ENCODE peak calls at places on chromosomes 3 and 15, in four cellular contexts. One of them, this sample, is unnamed.

GRCh38 chr3:9105421-9105820 is 142.1 kb upstream of the RAD18 start:
- DNase-seq in left lung: no peak
- DNase-seq in uterus: no peak
- DNase-seq in CD8-positive, alpha-beta T cell: no peak
- DNase-seq in this sample: no peak

GRCh38 chr3:55880357-55880756 is 393.3 kb upstream of the WNT5A start:
- DNase-seq in left lung: no peak
- DNase-seq in uterus: no peak
- DNase-seq in CD8-positive, alpha-beta T cell: no peak
- DNase-seq in this sample: no peak

GRCh38 chr3:65833761-65834505 is 204.8 kb downstream of the MAGI1 start:
- DNase-seq in left lung: no peak
- DNase-seq in uterus: no peak
- DNase-seq in CD8-positive, alpha-beta T cell: no peak
- DNase-seq in this sample: no peak

GRCh38 chr3:54324069-54324468 is 201.7 kb downstream of the CACNA2D3 start:
- DNase-seq in left lung: no peak
- DNase-seq in uterus: no peak
- DNase-seq in CD8-positive, alpha-beta T cell: no peak
- DNase-seq in this sample: no peak

GRCh38 chr3:126005951-126006350 is 37.0 kb downstream of the ROPN1B start:
- DNase-seq in left lung: no peak
- DNase-seq in uterus: no peak
- DNase-seq in CD8-positive, alpha-beta T cell: no peak
- DNase-seq in this sample: no peak

GRCh38 chr3:172905480-172905850 is 154.9 kb downstream of the ECT2 start:
- DNase-seq in left lung: no peak
- DNase-seq in uterus: no peak
- DNase-seq in CD8-positive, alpha-beta T cell: no peak
- DNase-seq in this sample: no peak

GRCh38 chr15:29685156-29686078 is 136.9 kb downstream of the TJP1 start:
- DNase-seq in left lung: no peak
- DNase-seq in uterus: no peak
- DNase-seq in CD8-positive, alpha-beta T cell: no peak
- DNase-seq in this sample: no peak

GRCh38 chr3:112653881-112654300 is 12.9 kb upstream of the CCDC80 start:
- DNase-seq in left lung: no peak
- DNase-seq in uterus: peak; percentile 44
- DNase-seq in CD8-positive, alpha-beta T cell: no peak
- DNase-seq in this sample: no peak

GRCh38 chr15:42727740-42728355 is 9.1 kb downstream of the CDAN1 start:
- DNase-seq in left lung: peak; percentile 71
- DNase-seq in uterus: no peak
- DNase-seq in CD8-positive, alpha-beta T cell: no peak
- DNase-seq in this sample: no peak

GRCh38 chr15:53710906-53711305 is 48.6 kb downstream of the WDR72 start:
- DNase-seq in left lung: no peak
- DNase-seq in uterus: no peak
- DNase-seq in CD8-positive, alpha-beta T cell: no peak
- DNase-seq in this sample: no peak

GRCh38 chr3:104359546-104359945 is 1007.2 kb upstream of the ALCAM start:
- DNase-seq in left lung: no peak
- DNase-seq in uterus: no peak
- DNase-seq in CD8-positive, alpha-beta T cell: no peak
- DNase-seq in this sample: no peak

GRCh38 chr15:48052871-48053383 is 67.9 kb upstream of the SLC24A5 start:
- DNase-seq in left lung: no peak
- DNase-seq in uterus: no peak
- DNase-seq in CD8-positive, alpha-beta T cell: no peak
- DNase-seq in this sample: no peak

GRCh38 chr3:58116161-58116955 is 94.4 kb downstream of the DNASE1L3 start:
- DNase-seq in left lung: no peak
- DNase-seq in uterus: no peak
- DNase-seq in CD8-positive, alpha-beta T cell: peak; percentile 47
- DNase-seq in this sample: peak; percentile 57

GRCh38 chr3:50297896-50298725 is 1.1 kb downstream of the HYAL3 start:
- DNase-seq in left lung: no peak
- DNase-seq in uterus: no peak
- DNase-seq in CD8-positive, alpha-beta T cell: no peak
- DNase-seq in this sample: no peak

GRCh38 chr3:50297384-50297775 is 1.8 kb downstream of the HYAL3 start:
- DNase-seq in left lung: no peak
- DNase-seq in uterus: no peak
- DNase-seq in CD8-positive, alpha-beta T cell: no peak
- DNase-seq in this sample: no peak

GRCh38 chr3:50299638-50299928 is 378 bp upstream of the HYAL3 start:
- DNase-seq in left lung: no peak
- DNase-seq in uterus: no peak
- DNase-seq in CD8-positive, alpha-beta T cell: no peak
- DNase-seq in this sample: no peak

GRCh38 chr3:50299929-50300680 is 900 bp upstream of the HYAL3 start:
- DNase-seq in left lung: no peak
- DNase-seq in uterus: no peak
- DNase-seq in CD8-positive, alpha-beta T cell: no peak
- DNase-seq in this sample: no peak

GRCh38 chr3:50298836-50299637 is at the start of the genes HYAL3 and NAA80:
- DNase-seq in left lung: peak; percentile 100
- DNase-seq in uterus: peak; percentile 99
- DNase-seq in CD8-positive, alpha-beta T cell: peak; percentile 98
- DNase-seq in this sample: peak; percentile 98
- TF ChIP-seq CTCF in left lung: no peak
- TF ChIP-seq CTCF in uterus: peak; percentile 33
- TF ChIP-seq CTCF in CD8-positive, alpha-beta T cell: peak; percentile 53
- TF ChIP-seq CTCF in this sample: no peak

GRCh38 chr15:44157679-44158078 is 37.4 kb downstream of the FRMD5 start:
- DNase-seq in left lung: no peak
- DNase-seq in uterus: no peak
- DNase-seq in CD8-positive, alpha-beta T cell: no peak
- DNase-seq in this sample: no peak

GRCh38 chr15:44163370-44163769 is 31.7 kb downstream of the FRMD5 start:
- DNase-seq in left lung: no peak
- DNase-seq in uterus: no peak
- DNase-seq in CD8-positive, alpha-beta T cell: no peak
- DNase-seq in this sample: no peak

GRCh38 chr15:44158111-44158510 is 37.0 kb downstream of the FRMD5 start:
- DNase-seq in left lung: no peak
- DNase-seq in uterus: no peak
- DNase-seq in CD8-positive, alpha-beta T cell: no peak
- DNase-seq in this sample: no peak

GRCh38 chr15:44159492-44159891 is 35.6 kb downstream of the FRMD5 start:
- DNase-seq in left lung: no peak
- DNase-seq in uterus: no peak
- DNase-seq in CD8-positive, alpha-beta T cell: no peak
- DNase-seq in this sample: no peak
- TF ChIP-seq CTCF in left lung: no peak
- TF ChIP-seq CTCF in uterus: no peak
- TF ChIP-seq CTCF in CD8-positive, alpha-beta T cell: no peak
- TF ChIP-seq CTCF in this sample: no peak

DNA sequence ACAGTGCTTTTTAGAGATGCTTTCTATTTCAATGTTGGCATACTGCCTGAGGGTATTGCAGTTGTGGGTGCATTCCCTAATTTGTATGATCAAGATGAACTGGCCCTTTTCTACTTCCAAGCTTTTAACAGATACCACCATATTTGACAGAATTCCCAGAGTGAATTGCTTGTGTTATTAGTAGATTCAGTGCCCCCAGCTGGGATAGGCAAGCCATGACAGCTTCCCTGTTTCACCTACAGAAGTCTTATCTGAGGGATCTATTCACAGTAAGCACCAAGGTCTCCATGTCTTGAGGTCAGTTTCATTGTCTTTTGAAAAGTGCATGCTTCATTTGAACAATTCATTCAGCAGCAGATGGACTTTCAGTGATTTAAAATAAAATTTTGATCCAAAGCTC is 68.8 kb upstream of the GOLGA6B start:
- DNase-seq in left lung: no peak
- DNase-seq in uterus: no peak
- DNase-seq in CD8-positive, alpha-beta T cell: no peak
- DNase-seq in this sample: no peak
- TF ChIP-seq CTCF in left lung: no peak
- TF ChIP-seq CTCF in uterus: no peak
- TF ChIP-seq CTCF in CD8-positive, alpha-beta T cell: no peak
- TF ChIP-seq CTCF in this sample: no peak

DNA sequence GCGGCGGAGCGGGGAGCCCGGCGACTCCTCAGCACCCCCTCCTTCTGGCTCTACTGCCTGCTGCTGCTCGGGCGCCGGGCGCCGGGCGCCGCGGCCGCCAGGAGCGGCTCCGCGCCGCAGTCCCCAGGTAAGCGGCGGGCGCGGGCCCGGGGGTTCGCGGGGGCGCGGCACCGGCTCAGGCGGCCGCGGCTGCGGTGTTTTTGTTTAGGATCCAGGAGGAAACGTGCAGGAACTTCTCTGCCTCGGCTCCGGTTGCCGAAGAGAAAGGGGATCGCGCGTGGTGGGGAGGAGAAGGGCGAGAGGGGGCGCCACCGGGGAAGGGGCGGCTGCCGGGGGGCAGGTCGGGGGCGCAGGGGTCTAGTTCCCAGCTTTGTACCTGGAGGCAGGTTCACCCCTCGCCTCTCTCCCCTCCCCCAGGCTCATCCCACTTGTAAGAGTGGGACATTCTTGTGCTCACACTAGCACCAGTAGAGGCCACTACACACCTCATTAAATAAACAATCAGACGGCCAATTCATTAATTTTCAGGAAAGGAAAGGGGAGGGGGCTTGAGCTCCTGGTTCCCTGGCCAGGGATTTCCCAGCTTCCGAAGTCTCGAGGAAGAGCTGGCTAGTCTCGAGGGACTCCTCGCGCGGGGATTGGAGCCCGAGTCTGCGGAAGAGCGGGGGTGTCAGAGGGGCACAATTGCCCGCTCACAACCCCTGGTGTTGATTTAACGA is 575 bp downstream of the NEO1 start:
- DNase-seq in left lung: peak; percentile 37
- DNase-seq in uterus: peak; percentile 39
- DNase-seq in CD8-positive, alpha-beta T cell: no peak
- DNase-seq in this sample: peak; percentile 19
- TF ChIP-seq CTCF in left lung: peak; percentile 21
- TF ChIP-seq CTCF in uterus: peak; percentile 44
- TF ChIP-seq CTCF in CD8-positive, alpha-beta T cell: no peak
- TF ChIP-seq CTCF in this sample: no peak

GRCh38 chr15:31442203-31443090 is 115.8 kb downstream of the KLF13 start:
- DNase-seq in left lung: no peak
- DNase-seq in uterus: no peak
- DNase-seq in CD8-positive, alpha-beta T cell: no peak
- DNase-seq in this sample: no peak
- TF ChIP-seq CTCF in left lung: no peak
- TF ChIP-seq CTCF in uterus: peak; percentile 11
- TF ChIP-seq CTCF in CD8-positive, alpha-beta T cell: peak; percentile 16
- TF ChIP-seq CTCF in this sample: no peak

GRCh38 chr3:98343647-98344507 is 9.8 kb upstream of the OR5K4 start:
- DNase-seq in left lung: no peak
- DNase-seq in uterus: no peak
- DNase-seq in CD8-positive, alpha-beta T cell: no peak
- DNase-seq in this sample: no peak
- TF ChIP-seq CTCF in left lung: peak; percentile 55
- TF ChIP-seq CTCF in uterus: no peak
- TF ChIP-seq CTCF in CD8-positive, alpha-beta T cell: peak; percentile 63
- TF ChIP-seq CTCF in this sample: no peak

GRCh38 chr3:130893240-130894129 is at the start of gene ATP2C1:
- DNase-seq in left lung: peak; percentile 97
- DNase-seq in uterus: peak; percentile 95
- DNase-seq in CD8-positive, alpha-beta T cell: peak; percentile 85
- DNase-seq in this sample: peak; percentile 91
- TF ChIP-seq CTCF in left lung: peak; percentile 15
- TF ChIP-seq CTCF in uterus: no peak
- TF ChIP-seq CTCF in CD8-positive, alpha-beta T cell: peak; percentile 7
- TF ChIP-seq CTCF in this sample: no peak

GRCh38 chr15:45640610-45641009 is 5.8 kb downstream of the SQOR start:
- DNase-seq in left lung: no peak
- DNase-seq in uterus: no peak
- DNase-seq in CD8-positive, alpha-beta T cell: no peak
- DNase-seq in this sample: no peak
- TF ChIP-seq CTCF in left lung: no peak
- TF ChIP-seq CTCF in uterus: no peak
- TF ChIP-seq CTCF in CD8-positive, alpha-beta T cell: no peak
- TF ChIP-seq CTCF in this sample: no peak

This sample was measured in activated B cell treated with CpG ODN at 0.5 μM for 24 hours.